ENCODE peak calls at places on chromosomes 4 and X, in ten cellular contexts. S is stomach; B is thyroid gland; H is CD4-positive, alpha-beta memory T cell; G is astrocyte; D is tibial nerve; J is brain microvascular endothelial cell; I is H7; X is right cardiac atrium; Y is bronchial epithelial cell. N is an unnamed sample. For H3K27me3, the result is how much of the 10 kb centered on the place peaks cover.

GRCh38 chr4:107034091-107034698 is 1.9 kb downstream of the DKK2 start:
- DNase-seq in X (peak), G (peak), B (peak), D (peak), S (no peak), H (no peak), J (peak), I (peak), Y (no peak), N (no peak)

GRCh38 chr4:101285985-101286384 is 61.3 kb downstream of the PPP3CA start:
- DNase-seq in H (no peak), S (no peak), Y (no peak), I (no peak), J (no peak), G (no peak), D (no peak), B (no peak), X (no peak), N (no peak)

GRCh38 chrX:15674514-15674898 is 9.9 kb upstream of the CLTRN start:
- DNase-seq in G (no peak), B (peak), Y (peak), S (peak), J (peak), I (no peak), X (peak), D (peak), H (no peak), N (peak)

GRCh38 chrX:81174286-81174685 is 27.4 kb downstream of the HMGN5 start:
- DNase-seq in G (peak), S (no peak), X (no peak), B (no peak), H (peak), Y (peak), J (no peak), I (peak), D (no peak), N (no peak)

GRCh38 chr4:1379351-1379781 is 26.9 kb downstream of the NKX1-1 start:
- DNase-seq in I (no peak), Y (no peak), X (peak), G (no peak), D (no peak), B (no peak), S (no peak), H (no peak), J (no peak), N (no peak)

GRCh38 chrX:154478728-154479622 is at the start of gene LAGE3:
- DNase-seq in Y (peak), X (peak), I (peak), G (peak), B (peak), J (peak), D (peak), S (peak), H (peak), N (peak)

GRCh38 chr4:127410644-127411043 is 222.1 kb upstream of the INTU start:
- DNase-seq in S (no peak), J (no peak), B (no peak), G (no peak), H (no peak), X (no peak), Y (no peak), I (no peak), D (no peak), N (no peak)

GRCh38 chrX:39850630-39851152 is 247.1 kb downstream of the BCOR start:
- DNase-seq in S (no peak), G (peak), X (no peak), H (no peak), D (no peak), B (no peak), I (peak), Y (no peak), J (peak), N (no peak)

DNA sequence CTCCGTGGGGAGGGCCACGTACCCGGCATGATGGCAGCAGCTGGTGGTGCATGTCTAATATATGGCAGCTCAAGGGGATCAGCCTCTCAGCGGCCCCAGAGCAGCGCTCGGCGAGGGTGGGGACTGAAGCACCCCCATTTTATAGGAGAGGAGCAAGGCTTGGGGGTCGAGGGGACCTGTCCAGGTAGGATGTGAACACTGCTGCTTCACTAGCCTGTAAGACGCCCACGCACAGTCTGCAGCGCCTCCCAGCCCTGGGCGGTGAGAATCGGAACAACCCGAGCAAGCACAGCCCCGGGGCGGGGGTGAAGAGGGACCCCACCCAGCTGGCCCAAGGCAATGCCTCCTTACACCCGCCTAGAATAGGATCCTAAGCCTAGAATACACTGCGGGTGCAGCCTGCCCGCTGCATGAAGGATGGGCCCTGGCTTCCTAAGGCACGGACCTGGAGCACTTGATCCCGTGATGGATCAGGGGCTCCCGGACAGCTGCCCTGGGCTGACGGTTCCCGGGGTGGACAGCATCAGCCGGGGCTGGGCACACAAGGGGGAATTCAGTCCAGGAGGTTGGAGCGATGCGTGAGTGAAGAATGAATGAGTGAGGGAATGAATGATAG is 17.6 kb downstream of the ADRA2C start:
- DNase-seq in X (no peak), J (peak), B (no peak), D (no peak), H (no peak), I (peak), Y (no peak), G (no peak), S (no peak), N (no peak)
- H3K27me3 ChIP-seq in X (under half), J (under half), B (under half), D (under half), H (under half), I (under half), Y (under half), G (under half), S (under half), N (under half)

GRCh38 chr4:144584428-144584827 is 61.5 kb upstream of the HHIP start:
- DNase-seq in G (no peak), Y (no peak), J (no peak), I (no peak), X (no peak), S (no peak), B (no peak), D (no peak), H (no peak), N (no peak)
- H3K27me3 ChIP-seq in G (under half), Y (under half), J (under half), I (under half), X (under half), S (under half), B (under half), D (under half), H (under half), N (under half)

GRCh38 chr4:143286058-143286457 is 50.6 kb upstream of the GAB1 start:
- DNase-seq in J (no peak), X (no peak), H (no peak), B (no peak), I (peak), S (no peak), D (no peak), G (no peak), Y (no peak), N (no peak)

GRCh38 chr4:143287571-143287923 is 49.1 kb upstream of the GAB1 start:
- DNase-seq in G (no peak), B (no peak), S (no peak), D (no peak), I (peak), Y (no peak), X (no peak), J (no peak), H (no peak), N (no peak)

GRCh38 chr4:143286733-143287570 is 49.7 kb upstream of the GAB1 start:
- DNase-seq in G (peak), H (no peak), J (peak), I (no peak), S (no peak), D (no peak), Y (peak), X (no peak), B (no peak), N (no peak)

GRCh38 chr4:143282170-143282760 is 54.4 kb upstream of the GAB1 start:
- DNase-seq in Y (no peak), I (no peak), B (no peak), H (no peak), J (no peak), D (peak), G (no peak), S (no peak), X (no peak), N (no peak)

DNA sequence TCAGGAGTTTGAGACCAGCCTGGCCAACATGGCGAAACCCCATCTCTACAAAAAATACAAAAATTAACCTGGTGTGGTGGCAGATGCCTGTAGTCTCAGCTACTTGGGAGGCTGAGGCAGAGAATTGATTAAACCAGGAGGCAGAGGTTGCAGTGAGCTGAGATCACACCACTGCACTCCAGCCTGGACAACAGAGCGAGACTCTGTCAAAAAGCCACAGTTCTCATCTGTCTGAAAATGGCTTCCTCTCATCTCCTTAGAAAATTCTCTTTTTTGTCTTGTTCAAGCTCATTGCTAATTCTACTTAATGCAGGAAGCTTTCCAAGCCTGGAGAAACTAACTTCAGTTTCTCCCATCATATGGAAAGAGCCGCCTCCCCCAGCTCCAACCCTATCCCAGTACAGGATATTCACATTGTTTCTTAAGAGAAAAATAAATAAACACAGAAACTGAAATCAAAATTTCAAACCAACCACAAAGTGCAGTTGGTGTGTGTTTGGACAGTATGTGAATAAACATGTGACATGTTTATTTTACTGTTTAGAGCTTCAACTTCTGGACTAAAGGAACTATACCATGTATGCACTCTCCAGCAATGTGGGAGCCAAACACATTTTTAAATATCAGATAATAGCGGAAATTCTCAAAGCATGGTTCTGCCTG is 55.0 kb upstream of the GAB1 start:
- DNase-seq in B (no peak), I (no peak), J (no peak), X (no peak), G (no peak), H (no peak), S (no peak), D (no peak), Y (no peak), N (no peak)
- H3K27me3 ChIP-seq in B (under half), I (under half), J (under half), X (under half), G (under half), H (under half), S (under half), D (under half), Y (under half), N (under half)

DNA sequence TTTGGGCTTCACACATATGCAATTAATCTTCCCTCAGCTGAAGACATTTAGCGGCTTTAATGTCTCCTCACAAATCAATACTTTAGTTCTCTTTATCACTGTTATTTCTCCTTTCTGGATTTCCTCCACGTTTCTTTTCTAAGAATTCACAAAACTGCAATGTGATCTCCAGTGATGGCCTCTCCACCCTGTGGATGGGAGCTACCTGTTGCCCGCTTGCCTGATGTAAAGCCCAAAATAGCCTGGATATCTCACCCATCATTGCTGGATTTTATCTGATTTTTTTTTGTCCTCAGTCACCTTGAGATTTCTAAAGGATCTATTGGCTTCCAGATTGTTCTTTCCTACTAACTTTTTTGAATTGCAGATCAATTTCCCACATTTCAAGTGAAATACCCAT is 129.3 kb upstream of the FAM241A start:
- DNase-seq in G (no peak), D (no peak), Y (no peak), B (no peak), I (no peak), S (no peak), X (no peak), H (no peak), J (no peak), N (no peak)
- H3K27me3 ChIP-seq in G (under half), D (under half), Y (under half), B (under half), I (under half), S (under half), X (under half), H (under half), J (under half), N (under half)

DNA sequence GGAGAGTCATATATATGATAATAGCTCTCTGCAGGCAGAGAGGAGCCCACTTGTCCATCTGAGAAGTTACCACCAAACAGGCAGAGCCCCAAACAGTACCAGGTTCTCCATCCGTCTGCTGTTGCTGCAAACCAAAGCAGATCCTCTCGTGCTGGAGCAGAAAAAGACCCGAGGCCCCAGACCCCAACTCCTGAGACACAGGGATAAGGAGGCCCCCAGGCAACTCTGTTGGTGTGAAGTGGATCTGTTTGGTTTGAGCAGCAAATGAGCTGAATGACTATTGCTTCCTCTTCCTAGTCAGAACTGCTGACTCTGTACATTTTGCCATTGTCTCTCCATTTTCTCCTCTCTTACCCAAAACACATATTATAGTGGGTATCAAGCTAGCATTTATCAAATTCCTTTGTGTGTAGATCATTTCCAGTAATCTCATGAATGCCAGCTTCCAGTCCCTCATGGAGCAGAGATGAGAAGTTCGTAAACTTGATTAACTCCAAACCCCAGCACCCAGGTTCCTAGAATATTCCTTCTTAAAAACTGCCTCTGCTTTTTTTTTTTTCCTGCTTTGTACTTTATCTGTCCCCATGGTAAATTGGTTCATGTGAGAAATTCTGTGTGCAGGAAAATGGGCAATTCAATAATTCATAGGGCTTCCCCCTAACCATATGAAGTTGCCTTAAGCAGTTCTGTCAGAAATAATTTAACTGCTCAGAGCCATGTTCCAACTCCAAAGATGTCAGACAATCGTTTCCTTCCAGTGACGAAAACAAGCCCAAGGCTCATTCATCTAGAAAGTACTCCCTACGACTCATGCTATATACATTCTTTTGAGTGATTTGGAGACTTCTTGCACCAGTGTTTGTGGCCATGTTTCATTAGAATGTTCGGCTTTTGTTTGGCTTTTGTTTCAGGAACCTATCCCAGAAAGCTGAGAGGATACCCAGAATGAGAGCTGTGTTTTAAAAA is 98.6 kb upstream of the ATXN3L start:
- DNase-seq in X (no peak), D (no peak), G (peak), Y (peak), B (no peak), H (no peak), I (no peak), J (no peak), S (no peak), N (no peak)
- H3K27me3 ChIP-seq in X (under half), D (under half), G (under half), Y (under half), B (under half), H (under half), I (under half), J (under half), S (under half), N (under half)

DNA sequence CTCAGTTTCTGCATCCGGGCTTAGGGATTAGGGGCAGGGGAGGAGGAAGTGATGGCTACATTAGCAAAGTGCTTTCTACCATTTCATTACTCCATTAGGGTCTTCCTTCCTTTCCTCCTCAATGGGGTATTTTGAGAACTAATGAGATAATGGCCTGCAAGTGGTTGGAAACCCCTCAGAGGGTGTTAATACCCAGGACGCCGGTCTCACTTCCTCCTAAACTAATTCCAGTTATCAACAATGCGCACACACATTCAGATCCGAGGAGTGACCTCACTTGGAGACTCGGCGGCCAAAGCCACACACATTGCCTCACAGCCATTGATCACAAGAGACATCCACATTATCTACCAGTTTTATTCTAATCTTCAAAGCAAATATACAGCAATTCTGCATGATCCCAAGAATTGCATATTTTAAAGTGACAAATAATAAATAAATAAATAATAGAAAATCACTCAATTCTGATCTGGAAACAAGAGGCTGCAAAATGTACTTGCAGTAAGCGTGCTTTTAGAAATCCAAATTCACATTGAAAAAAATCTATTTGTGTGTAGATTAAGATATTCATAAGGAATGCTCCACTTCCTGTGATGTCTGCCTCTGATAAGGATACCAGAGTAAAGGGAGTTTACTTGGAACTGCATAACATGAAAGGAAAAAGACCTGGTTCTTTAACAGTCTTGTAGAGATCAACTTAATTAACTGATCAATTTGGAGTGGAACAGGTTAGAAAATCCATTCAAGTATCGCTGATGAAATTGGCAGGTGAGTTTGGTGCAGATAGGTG is 329.1 kb downstream of the FBXW7 start:
- DNase-seq in B (no peak), Y (no peak), J (no peak), X (no peak), G (peak), S (no peak), D (no peak), I (no peak), H (no peak), N (no peak)
- H3K27me3 ChIP-seq in B (under half), Y (under half), J (under half), X (under half), G (under half), S (under half), D (under half), I (under half), H (under half), N (under half)

DNA sequence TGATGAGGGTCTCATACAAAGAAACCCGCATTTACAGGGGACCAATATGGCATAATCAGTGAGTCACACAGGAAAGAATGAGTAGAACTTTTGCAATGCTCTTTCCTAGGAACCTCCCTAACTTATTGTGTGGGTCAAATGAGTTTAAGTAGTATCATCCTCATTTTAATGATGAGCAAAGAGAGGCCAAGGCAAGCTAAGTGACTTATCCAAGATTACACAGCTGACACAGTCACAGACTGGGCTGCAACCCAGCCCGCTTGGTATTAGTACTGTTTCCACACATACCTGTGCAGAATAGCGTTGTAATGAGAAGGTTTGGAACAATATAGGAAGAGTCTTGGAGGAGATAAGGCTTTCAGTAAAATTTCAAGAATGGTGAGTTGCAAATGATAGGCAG is 91.0 kb upstream of the PPP1R2C start:
- DNase-seq in J (no peak), X (no peak), D (no peak), Y (peak), S (no peak), B (no peak), G (no peak), H (no peak), I (no peak), N (no peak)
- H3K27me3 ChIP-seq in J (under half), X (under half), D (under half), Y (under half), S (under half), B (under half), G (under half), H (under half), I (under half), N (under half)

N was measured in thoracic aorta.